ENCODE peak calls at places on chromosomes 12 and 14, in ten cellular contexts. One of them, this sample, is unnamed. For H3K36me3, the result is how much of the 10 kb centered on the place peaks cover.

GRCh38 chr12:43761535-43761934 is 2.8 kb downstream of the IRAK4 start:
- DNase-seq in CD8-positive, alpha-beta T cell: no peak
- DNase-seq in effector memory CD4-positive, alpha-beta T cell: no peak
- DNase-seq in WERI-Rb-1: no peak
- DNase-seq in heart right ventricle: no peak
- DNase-seq in mesenchymal stem cell: no peak
- DNase-seq in neural progenitor cell: no peak
- DNase-seq in GM06990: no peak
- DNase-seq in MM.1S: no peak
- DNase-seq in pancreas: no peak
- DNase-seq in this sample: no peak

GRCh38 chr12:56084958-56085543 is 5.1 kb downstream of the ERBB3 start:
- DNase-seq in CD8-positive, alpha-beta T cell: no peak
- DNase-seq in heart right ventricle: no peak
- DNase-seq in neural progenitor cell: peak
- DNase-seq in mesenchymal stem cell: no peak
- DNase-seq in WERI-Rb-1: peak
- DNase-seq in GM06990: no peak
- DNase-seq in effector memory CD4-positive, alpha-beta T cell: no peak
- DNase-seq in pancreas: no peak
- DNase-seq in MM.1S: no peak
- DNase-seq in this sample: no peak

GRCh38 chr12:4395818-4396217 is 16.3 kb upstream of the FGF23 start:
- DNase-seq in pancreas: no peak
- DNase-seq in mesenchymal stem cell: no peak
- DNase-seq in effector memory CD4-positive, alpha-beta T cell: no peak
- DNase-seq in MM.1S: no peak
- DNase-seq in neural progenitor cell: no peak
- DNase-seq in CD8-positive, alpha-beta T cell: no peak
- DNase-seq in GM06990: no peak
- DNase-seq in heart right ventricle: no peak
- DNase-seq in WERI-Rb-1: no peak
- DNase-seq in this sample: no peak

GRCh38 chr12:112424126-112424525 is 5.4 kb downstream of the PTPN11 start:
- DNase-seq in pancreas: no peak
- DNase-seq in mesenchymal stem cell: no peak
- DNase-seq in MM.1S: no peak
- DNase-seq in heart right ventricle: no peak
- DNase-seq in neural progenitor cell: no peak
- DNase-seq in WERI-Rb-1: no peak
- DNase-seq in GM06990: no peak
- DNase-seq in CD8-positive, alpha-beta T cell: no peak
- DNase-seq in effector memory CD4-positive, alpha-beta T cell: no peak
- DNase-seq in this sample: no peak

GRCh38 chr14:64507376-64508156 is 3.0 kb downstream of the ZBTB1 start:
- DNase-seq in effector memory CD4-positive, alpha-beta T cell: peak
- DNase-seq in GM06990: no peak
- DNase-seq in WERI-Rb-1: no peak
- DNase-seq in neural progenitor cell: no peak
- DNase-seq in CD8-positive, alpha-beta T cell: no peak
- DNase-seq in heart right ventricle: no peak
- DNase-seq in MM.1S: no peak
- DNase-seq in pancreas: no peak
- DNase-seq in mesenchymal stem cell: peak
- DNase-seq in this sample: no peak

GRCh38 chr14:65210118-65210826 is 108.0 kb upstream of the MAX start:
- DNase-seq in heart right ventricle: no peak
- DNase-seq in CD8-positive, alpha-beta T cell: no peak
- DNase-seq in effector memory CD4-positive, alpha-beta T cell: no peak
- DNase-seq in GM06990: no peak
- DNase-seq in neural progenitor cell: no peak
- DNase-seq in pancreas: no peak
- DNase-seq in WERI-Rb-1: no peak
- DNase-seq in MM.1S: peak
- DNase-seq in mesenchymal stem cell: peak
- DNase-seq in this sample: no peak

GRCh38 chr12:75378354-75378753 is 12.5 kb upstream of the GLIPR1L2 start:
- DNase-seq in effector memory CD4-positive, alpha-beta T cell: no peak
- DNase-seq in CD8-positive, alpha-beta T cell: no peak
- DNase-seq in WERI-Rb-1: no peak
- DNase-seq in MM.1S: no peak
- DNase-seq in GM06990: no peak
- DNase-seq in mesenchymal stem cell: peak
- DNase-seq in neural progenitor cell: no peak
- DNase-seq in heart right ventricle: no peak
- DNase-seq in pancreas: no peak
- DNase-seq in this sample: no peak

GRCh38 chr12:68940731-68941130 is 7.8 kb upstream of the CPM start:
- DNase-seq in effector memory CD4-positive, alpha-beta T cell: no peak
- DNase-seq in heart right ventricle: no peak
- DNase-seq in CD8-positive, alpha-beta T cell: no peak
- DNase-seq in mesenchymal stem cell: no peak
- DNase-seq in MM.1S: no peak
- DNase-seq in WERI-Rb-1: no peak
- DNase-seq in neural progenitor cell: no peak
- DNase-seq in GM06990: no peak
- DNase-seq in pancreas: no peak
- DNase-seq in this sample: no peak

GRCh38 chr14:106530423-106531107 is 1004.2 kb downstream of the TMEM121 start:
- DNase-seq in pancreas: no peak
- DNase-seq in mesenchymal stem cell: no peak
- DNase-seq in CD8-positive, alpha-beta T cell: peak
- DNase-seq in heart right ventricle: no peak
- DNase-seq in MM.1S: peak
- DNase-seq in neural progenitor cell: no peak
- DNase-seq in WERI-Rb-1: peak
- DNase-seq in effector memory CD4-positive, alpha-beta T cell: peak
- DNase-seq in GM06990: peak
- DNase-seq in this sample: no peak

GRCh38 chr14:37545174-37545573 is 49.9 kb downstream of the FOXA1 start:
- DNase-seq in CD8-positive, alpha-beta T cell: no peak
- DNase-seq in effector memory CD4-positive, alpha-beta T cell: no peak
- DNase-seq in pancreas: no peak
- DNase-seq in MM.1S: no peak
- DNase-seq in mesenchymal stem cell: no peak
- DNase-seq in neural progenitor cell: no peak
- DNase-seq in GM06990: no peak
- DNase-seq in heart right ventricle: no peak
- DNase-seq in WERI-Rb-1: no peak
- DNase-seq in this sample: no peak

GRCh38 chr14:82694820-82695219 is 1161.2 kb upstream of the SEL1L start:
- DNase-seq in WERI-Rb-1: no peak
- DNase-seq in mesenchymal stem cell: no peak
- DNase-seq in GM06990: no peak
- DNase-seq in CD8-positive, alpha-beta T cell: no peak
- DNase-seq in pancreas: no peak
- DNase-seq in neural progenitor cell: no peak
- DNase-seq in MM.1S: no peak
- DNase-seq in effector memory CD4-positive, alpha-beta T cell: no peak
- DNase-seq in heart right ventricle: no peak
- DNase-seq in this sample: no peak

DNA sequence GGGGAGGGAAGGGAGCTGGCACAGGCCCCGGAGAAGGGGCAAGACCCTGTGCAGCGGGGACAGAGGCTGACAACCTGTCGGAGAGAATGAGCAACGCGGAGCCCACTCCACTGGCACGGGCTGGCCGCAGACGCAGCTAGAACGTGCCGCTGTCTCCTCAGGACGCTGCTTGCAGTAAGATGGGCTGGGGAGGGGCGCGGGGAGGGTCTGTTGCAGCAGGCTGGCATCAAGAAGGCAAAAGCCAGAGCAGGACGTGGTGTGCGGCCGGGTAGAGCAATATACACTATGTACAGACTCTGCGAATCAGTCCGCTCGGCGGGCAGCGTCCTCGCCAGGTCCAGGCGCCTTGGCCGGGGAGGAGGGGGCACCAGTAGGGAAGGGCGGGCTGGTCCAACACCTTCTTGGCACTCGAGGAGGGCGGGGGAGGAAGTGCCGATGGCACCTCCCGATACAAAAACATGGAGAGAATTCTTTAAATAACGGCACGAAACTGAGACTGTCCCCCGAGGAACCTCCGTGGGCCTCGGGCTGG is 19.8 kb downstream of the RAB35 start:
- DNase-seq in effector memory CD4-positive, alpha-beta T cell: no peak
- DNase-seq in pancreas: no peak
- DNase-seq in heart right ventricle: no peak
- DNase-seq in WERI-Rb-1: no peak
- DNase-seq in MM.1S: no peak
- DNase-seq in mesenchymal stem cell: no peak
- DNase-seq in neural progenitor cell: no peak
- DNase-seq in CD8-positive, alpha-beta T cell: no peak
- DNase-seq in GM06990: no peak
- DNase-seq in this sample: no peak
- H3K36me3 ChIP-seq in effector memory CD4-positive, alpha-beta T cell: half or more
- H3K36me3 ChIP-seq in pancreas: under half
- H3K36me3 ChIP-seq in heart right ventricle: under half
- H3K36me3 ChIP-seq in WERI-Rb-1: half or more
- H3K36me3 ChIP-seq in MM.1S: under half
- H3K36me3 ChIP-seq in mesenchymal stem cell: half or more
- H3K36me3 ChIP-seq in neural progenitor cell: under half
- H3K36me3 ChIP-seq in CD8-positive, alpha-beta T cell: under half
- H3K36me3 ChIP-seq in GM06990: half or more
- H3K36me3 ChIP-seq in this sample: under half

GRCh38 chr12:6096527-6096926 is 27.9 kb downstream of the VWF start:
- DNase-seq in pancreas: no peak
- DNase-seq in GM06990: no peak
- DNase-seq in effector memory CD4-positive, alpha-beta T cell: no peak
- DNase-seq in mesenchymal stem cell: no peak
- DNase-seq in MM.1S: no peak
- DNase-seq in neural progenitor cell: no peak
- DNase-seq in CD8-positive, alpha-beta T cell: no peak
- DNase-seq in WERI-Rb-1: no peak
- DNase-seq in heart right ventricle: no peak
- DNase-seq in this sample: no peak

GRCh38 chr12:6091786-6092566 is 32.5 kb downstream of the VWF start:
- DNase-seq in effector memory CD4-positive, alpha-beta T cell: no peak
- DNase-seq in neural progenitor cell: no peak
- DNase-seq in heart right ventricle: no peak
- DNase-seq in WERI-Rb-1: no peak
- DNase-seq in pancreas: no peak
- DNase-seq in MM.1S: no peak
- DNase-seq in mesenchymal stem cell: no peak
- DNase-seq in GM06990: no peak
- DNase-seq in CD8-positive, alpha-beta T cell: no peak
- DNase-seq in this sample: no peak

GRCh38 chr12:6095269-6095668 is 29.2 kb downstream of the VWF start:
- DNase-seq in WERI-Rb-1: no peak
- DNase-seq in GM06990: no peak
- DNase-seq in heart right ventricle: no peak
- DNase-seq in pancreas: no peak
- DNase-seq in CD8-positive, alpha-beta T cell: no peak
- DNase-seq in MM.1S: no peak
- DNase-seq in mesenchymal stem cell: no peak
- DNase-seq in neural progenitor cell: no peak
- DNase-seq in effector memory CD4-positive, alpha-beta T cell: no peak
- DNase-seq in this sample: no peak

GRCh38 chr12:6092784-6093722 is 31.4 kb downstream of the VWF start:
- DNase-seq in pancreas: no peak
- DNase-seq in neural progenitor cell: no peak
- DNase-seq in GM06990: no peak
- DNase-seq in MM.1S: no peak
- DNase-seq in heart right ventricle: no peak
- DNase-seq in effector memory CD4-positive, alpha-beta T cell: no peak
- DNase-seq in WERI-Rb-1: no peak
- DNase-seq in CD8-positive, alpha-beta T cell: no peak
- DNase-seq in mesenchymal stem cell: peak
- DNase-seq in this sample: no peak

GRCh38 chr12:6093764-6094163 is 30.7 kb downstream of the VWF start:
- DNase-seq in pancreas: no peak
- DNase-seq in mesenchymal stem cell: no peak
- DNase-seq in CD8-positive, alpha-beta T cell: no peak
- DNase-seq in GM06990: no peak
- DNase-seq in neural progenitor cell: no peak
- DNase-seq in effector memory CD4-positive, alpha-beta T cell: no peak
- DNase-seq in MM.1S: no peak
- DNase-seq in WERI-Rb-1: no peak
- DNase-seq in heart right ventricle: no peak
- DNase-seq in this sample: no peak
- H3K4me3 ChIP-seq in pancreas: no peak
- H3K4me3 ChIP-seq in mesenchymal stem cell: no peak
- H3K4me3 ChIP-seq in CD8-positive, alpha-beta T cell: no peak
- H3K4me3 ChIP-seq in GM06990: no peak
- H3K4me3 ChIP-seq in neural progenitor cell: no peak
- H3K4me3 ChIP-seq in effector memory CD4-positive, alpha-beta T cell: no peak
- H3K4me3 ChIP-seq in MM.1S: no peak
- H3K4me3 ChIP-seq in WERI-Rb-1: no peak
- H3K4me3 ChIP-seq in heart right ventricle: no peak
- H3K4me3 ChIP-seq in this sample: no peak

DNA sequence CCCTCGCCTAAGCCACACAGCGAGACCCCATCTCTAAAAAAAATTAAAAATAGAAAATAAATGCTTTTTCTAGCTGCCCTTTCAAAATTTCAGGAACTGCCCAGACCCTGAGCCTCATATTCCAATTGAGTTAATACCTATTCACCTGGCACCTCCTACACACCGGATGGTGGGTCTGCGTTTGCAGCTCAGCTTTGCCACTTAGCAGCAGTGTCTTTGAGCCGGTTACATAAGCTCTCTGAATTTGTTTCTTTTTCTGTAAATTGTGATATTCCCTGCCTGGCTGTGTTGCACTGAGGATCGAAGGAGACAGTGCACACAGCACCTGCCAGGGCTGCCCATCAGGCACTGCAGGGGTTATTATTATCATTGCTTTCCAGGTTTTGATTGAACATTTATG is 125.6 kb downstream of the EML1 start:
- DNase-seq in heart right ventricle: no peak
- DNase-seq in CD8-positive, alpha-beta T cell: no peak
- DNase-seq in MM.1S: no peak
- DNase-seq in mesenchymal stem cell: no peak
- DNase-seq in WERI-Rb-1: no peak
- DNase-seq in effector memory CD4-positive, alpha-beta T cell: no peak
- DNase-seq in neural progenitor cell: no peak
- DNase-seq in pancreas: no peak
- DNase-seq in GM06990: no peak
- DNase-seq in this sample: no peak
- H3K36me3 ChIP-seq in heart right ventricle: half or more
- H3K36me3 ChIP-seq in CD8-positive, alpha-beta T cell: under half
- H3K36me3 ChIP-seq in MM.1S: under half
- H3K36me3 ChIP-seq in mesenchymal stem cell: under half
- H3K36me3 ChIP-seq in WERI-Rb-1: half or more
- H3K36me3 ChIP-seq in effector memory CD4-positive, alpha-beta T cell: under half
- H3K36me3 ChIP-seq in neural progenitor cell: under half
- H3K36me3 ChIP-seq in pancreas: under half
- H3K36me3 ChIP-seq in GM06990: under half
- H3K36me3 ChIP-seq in this sample: under half

GRCh38 chr12:53985358-53985899 is 483 bp downstream of the HOXC10 start:
- DNase-seq in MM.1S: no peak
- DNase-seq in CD8-positive, alpha-beta T cell: no peak
- DNase-seq in effector memory CD4-positive, alpha-beta T cell: no peak
- DNase-seq in WERI-Rb-1: peak
- DNase-seq in mesenchymal stem cell: no peak
- DNase-seq in pancreas: no peak
- DNase-seq in neural progenitor cell: no peak
- DNase-seq in heart right ventricle: no peak
- DNase-seq in GM06990: no peak
- DNase-seq in this sample: no peak
- H3K4me3 ChIP-seq in MM.1S: no peak
- H3K4me3 ChIP-seq in CD8-positive, alpha-beta T cell: no peak
- H3K4me3 ChIP-seq in effector memory CD4-positive, alpha-beta T cell: peak
- H3K4me3 ChIP-seq in WERI-Rb-1: peak
- H3K4me3 ChIP-seq in mesenchymal stem cell: peak
- H3K4me3 ChIP-seq in pancreas: no peak
- H3K4me3 ChIP-seq in neural progenitor cell: no peak
- H3K4me3 ChIP-seq in heart right ventricle: peak
- H3K4me3 ChIP-seq in GM06990: no peak
- H3K4me3 ChIP-seq in this sample: no peak

GRCh38 chr14:74913986-74914573 is 9.0 kb downstream of the RPS6KL1 start:
- DNase-seq in heart right ventricle: peak
- DNase-seq in MM.1S: no peak
- DNase-seq in pancreas: no peak
- DNase-seq in neural progenitor cell: peak
- DNase-seq in effector memory CD4-positive, alpha-beta T cell: no peak
- DNase-seq in mesenchymal stem cell: peak
- DNase-seq in CD8-positive, alpha-beta T cell: no peak
- DNase-seq in GM06990: no peak
- DNase-seq in WERI-Rb-1: peak
- DNase-seq in this sample: no peak
- H3K36me3 ChIP-seq in heart right ventricle: under half
- H3K36me3 ChIP-seq in MM.1S: under half
- H3K36me3 ChIP-seq in pancreas: under half
- H3K36me3 ChIP-seq in neural progenitor cell: under half
- H3K36me3 ChIP-seq in effector memory CD4-positive, alpha-beta T cell: under half
- H3K36me3 ChIP-seq in mesenchymal stem cell: under half
- H3K36me3 ChIP-seq in CD8-positive, alpha-beta T cell: under half
- H3K36me3 ChIP-seq in GM06990: under half
- H3K36me3 ChIP-seq in WERI-Rb-1: under half
- H3K36me3 ChIP-seq in this sample: under half